ENCODE peak calls at places on chromosomes 7 and 10, in four cellular contexts. V, M, I and N are unnamed samples.

GRCh38 chr10:15433850-15434537 is 62.9 kb upstream of the FAM171A1 start:
- DNase-seq in V (peak), I (no peak), M (no peak), N (peak)

GRCh38 chr7:151081170-151082101 is 827 bp upstream of the FASTK start:
- DNase-seq in M (no peak), V (no peak), I (no peak), N (peak)

GRCh38 chr10:114043532-114044250 is at the start of gene ADRB1:
- DNase-seq in I (peak), M (no peak), V (peak), N (peak)

GRCh38 chr7:40447345-40447744 is 312.5 kb downstream of the SUGCT start:
- DNase-seq in M (no peak), I (no peak), V (no peak), N (peak)

GRCh38 chr10:128030498-128031072 is 95.6 kb downstream of the MKI67 start:
- DNase-seq in I (no peak), M (no peak), V (no peak), N (no peak)

GRCh38 chr7:27151945-27152815 is at the start of gene HOXA3:
- DNase-seq in V (peak), M (no peak), I (no peak), N (no peak)

GRCh38 chr10:114485695-114486400 is 81.5 kb upstream of the AFAP1L2 start:
- DNase-seq in V (no peak), I (no peak), M (no peak), N (no peak)

GRCh38 chr7:75045881-75046280 is 27.7 kb downstream of the RCC1L start:
- DNase-seq in I (no peak), V (no peak), M (no peak), N (no peak)

GRCh38 chr10:90986870-90987269 is 66.0 kb upstream of the ANKRD1 start:
- DNase-seq in I (no peak), M (no peak), V (no peak), N (no peak)

GRCh38 chr7:98626393-98627061 is 9.4 kb downstream of the NPTX2 start:
- DNase-seq in M (no peak), I (peak), V (no peak), N (peak)

GRCh38 chr10:24951201-24952145 is 933 bp downstream of the PRTFDC1 start:
- DNase-seq in V (no peak), I (peak), M (peak), N (peak)

GRCh38 chr7:51324206-51324884 is 7.7 kb upstream of the COBL start:
- DNase-seq in M (no peak), I (no peak), V (no peak), N (no peak)

GRCh38 chr7:41925946-41926345 is 223.1 kb upstream of the INHBA start:
- DNase-seq in I (no peak), V (peak), M (no peak), N (no peak)

GRCh38 chr10:70253878-70254765 is 20.9 kb upstream of the PPA1 start:
- DNase-seq in V (no peak), I (no peak), M (no peak), N (no peak)

GRCh38 chr7:137074386-137075030 is 206.1 kb downstream of the CHRM2 start:
- DNase-seq in I (no peak), V (peak), M (no peak), N (no peak)

GRCh38 chr10:94571528-94571927 is 25.9 kb downstream of the HELLS start:
- DNase-seq in V (peak), I (no peak), M (no peak), N (no peak)

GRCh38 chr7:24498439-24498838 is 74.8 kb upstream of the PALS2 start:
- DNase-seq in I (no peak), V (no peak), M (no peak), N (no peak)

DNA sequence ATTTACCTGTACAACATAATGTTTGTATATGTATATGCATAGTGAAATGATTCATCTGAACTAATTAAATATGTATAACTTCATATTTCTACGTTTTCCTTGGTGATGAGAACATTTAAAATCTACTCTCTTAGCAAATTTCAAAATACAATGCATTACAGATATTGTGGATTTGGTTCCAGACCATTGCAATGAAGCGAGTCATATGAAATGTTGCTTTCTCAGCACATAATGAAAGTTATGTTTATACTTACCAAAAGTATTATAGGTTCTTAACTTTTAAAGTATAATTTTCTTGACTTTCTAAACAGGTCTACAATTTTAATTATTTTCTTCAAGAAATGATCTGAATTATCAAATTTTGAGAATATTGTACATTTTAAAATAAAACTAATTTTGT is 189.2 kb downstream of the CSTF2T start:
- DNase-seq in M (no peak), I (no peak), V (peak), N (no peak)
- H4K5ac ChIP-seq in M (no peak), I (no peak), V (no peak), N (no peak)

GRCh38 chr7:1255083-1255816 is 22.6 kb downstream of the UNCX start:
- DNase-seq in M (no peak), V (no peak), I (no peak), N (no peak)

GRCh38 chr7:1256621-1257020 is 23.9 kb downstream of the UNCX start:
- DNase-seq in M (no peak), I (no peak), V (no peak), N (no peak)

GRCh38 chr7:1254281-1255082 is 21.8 kb downstream of the UNCX start:
- DNase-seq in I (no peak), M (no peak), V (no peak), N (no peak)

GRCh38 chr7:1257221-1257620 is 24.5 kb downstream of the UNCX start:
- DNase-seq in V (no peak), M (no peak), I (no peak), N (no peak)

DNA sequence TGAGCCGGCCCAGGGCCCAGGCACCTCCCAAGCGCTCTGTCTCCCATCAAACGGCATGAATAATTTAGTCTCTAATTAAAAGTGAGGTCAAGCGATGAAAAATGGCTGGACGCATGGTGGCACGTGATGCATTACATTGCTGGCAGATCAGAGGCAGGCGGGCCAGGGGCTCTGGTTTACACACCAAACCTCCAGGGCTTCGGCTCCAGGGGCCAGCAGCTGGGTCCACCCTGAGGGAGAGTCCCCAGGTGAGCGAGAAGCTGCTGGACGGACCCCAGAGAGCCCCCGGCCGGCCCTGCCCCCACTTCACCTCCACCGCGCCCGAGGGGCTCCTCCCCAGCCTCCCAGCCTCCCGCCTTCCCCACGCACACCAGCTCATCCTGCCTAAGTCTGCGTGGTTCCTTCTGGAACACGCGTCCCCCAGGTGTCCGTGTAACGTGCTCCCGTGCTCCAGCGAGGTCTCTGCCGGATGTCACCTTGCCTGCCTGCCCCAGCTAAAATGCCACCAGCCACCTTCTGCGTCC is 23.2 kb downstream of the UNCX start:
- DNase-seq in V (no peak), M (no peak), I (no peak), N (no peak)
- H4K8ac ChIP-seq in V (no peak), M (no peak), I (no peak), N (no peak)

GRCh38 chr7:70044064-70044463 is 445.8 kb downstream of the AUTS2 start:
- DNase-seq in I (peak), V (no peak), M (no peak), N (peak)
- H4K5ac ChIP-seq in I (no peak), V (no peak), M (no peak), N (no peak)

DNA sequence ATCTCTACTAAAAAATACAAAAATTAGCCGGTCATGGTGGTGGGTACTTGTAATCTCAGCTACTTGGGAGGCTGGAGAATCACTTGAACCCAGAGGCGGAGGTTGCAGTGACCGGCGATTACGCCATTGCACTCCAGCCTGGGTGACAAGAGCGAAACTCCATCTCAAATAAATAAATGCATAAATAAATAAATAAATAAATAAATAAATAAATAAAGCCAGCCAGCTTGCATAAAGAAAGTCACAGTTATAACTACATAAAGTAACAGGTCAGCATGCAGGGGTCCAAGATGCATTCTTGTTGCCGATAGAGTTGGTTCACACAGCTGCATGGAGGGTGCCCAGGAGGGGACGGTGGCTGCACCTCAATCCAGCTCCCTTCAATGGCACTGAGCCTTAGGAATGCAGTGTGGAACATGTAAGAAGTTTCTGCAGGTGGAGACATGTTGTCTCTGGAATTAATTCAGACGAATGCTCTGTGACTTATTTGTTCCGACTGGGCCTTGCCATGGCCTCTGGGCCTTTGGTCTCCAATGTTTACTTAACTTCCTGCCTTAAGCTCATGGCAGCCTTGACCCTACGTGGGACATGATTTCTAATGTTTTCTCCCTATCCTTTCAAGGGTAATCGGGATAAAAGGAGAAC is 159.6 kb upstream of the PRKCQ start:
- DNase-seq in M (no peak), V (no peak), I (no peak), N (no peak)
- H4K8ac ChIP-seq in M (no peak), V (no peak), I (no peak), N (no peak)

DNA sequence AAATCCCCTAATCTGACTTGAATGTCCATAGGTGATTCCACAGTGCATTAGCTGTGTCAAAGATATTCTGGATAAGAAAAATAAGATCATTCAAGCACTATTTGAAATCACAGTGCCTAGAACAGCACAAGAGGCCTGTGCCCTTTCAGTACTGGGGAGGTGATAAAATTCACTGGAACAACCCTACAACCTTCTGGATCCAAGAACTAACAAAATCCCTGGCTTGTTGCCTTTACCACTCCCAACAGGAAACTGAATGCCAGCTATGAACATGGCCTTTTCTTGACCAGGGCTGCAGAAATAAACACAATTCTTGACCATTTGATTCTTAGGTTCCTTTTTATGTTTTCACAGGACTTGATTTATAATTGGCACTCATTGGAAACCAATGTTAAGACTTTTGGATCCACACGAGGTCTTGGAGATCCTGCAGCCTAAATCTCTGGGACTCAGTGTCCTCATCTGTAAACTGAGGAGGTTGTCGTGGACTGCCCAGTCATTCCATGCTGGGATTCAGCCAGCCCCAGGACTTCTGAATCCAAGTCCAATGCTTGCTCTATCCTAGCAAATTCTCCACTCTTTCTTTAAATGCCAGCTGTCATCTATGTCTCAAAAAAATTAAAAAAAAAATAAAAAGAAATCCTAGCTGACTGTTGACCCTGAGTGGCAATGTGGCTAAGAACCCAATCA is 624.7 kb downstream of the KCNMA1 start:
- DNase-seq in V (no peak), I (no peak), M (no peak), N (no peak)
- H4K5ac ChIP-seq in V (no peak), I (no peak), M (no peak), N (no peak)

DNA sequence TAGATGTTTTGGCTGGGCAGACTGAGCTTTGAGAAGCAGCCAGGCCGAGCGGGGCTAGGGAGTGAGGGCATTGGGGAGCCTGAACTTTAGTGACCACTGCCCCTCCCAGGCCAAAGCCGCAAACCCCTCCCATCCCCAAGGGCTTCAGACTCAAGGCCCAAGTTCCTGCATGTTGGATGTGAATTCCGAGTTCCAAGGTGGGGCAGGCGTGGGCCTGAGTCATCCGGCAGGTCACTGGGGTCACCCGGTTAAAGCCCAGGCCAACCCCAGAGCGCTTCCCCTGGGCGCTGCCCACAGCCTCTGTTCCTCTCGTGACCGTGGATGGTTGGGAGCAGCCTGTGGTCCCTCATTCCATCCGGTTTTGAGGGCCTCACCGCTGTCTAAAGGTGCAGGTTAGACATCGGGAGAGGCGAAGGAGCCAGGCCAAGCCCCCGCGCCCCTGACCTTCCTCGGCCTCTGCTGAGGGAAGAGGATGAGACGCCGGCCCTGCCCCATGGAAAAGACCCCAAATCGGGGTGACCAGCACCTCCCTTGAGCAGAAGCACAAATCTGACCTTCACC is 6.9 kb upstream of the PDGFA start:
- DNase-seq in M (no peak), I (no peak), V (no peak), N (peak)
- H4K8ac ChIP-seq in M (no peak), I (no peak), V (no peak), N (no peak)

GRCh38 chr7:135661311-135662122 is 797 bp upstream of the STMP1 start:
- DNase-seq in I (no peak), V (no peak), M (no peak), N (no peak)
- H4K5ac ChIP-seq in I (no peak), V (peak), M (peak), N (no peak)